ENCODE peak calls at places on chromosome 16, in nine cellular contexts. One of them, this sample, is unnamed.

GRCh38 chr16:19804538-19805323 is 79.9 kb downstream of the GPRC5B start:
- DNase-seq in hepatocyte: no peak
- DNase-seq in thoracic aorta: no peak
- DNase-seq in mucosa of descending colon: peak; percentile 36
- DNase-seq in fibroblast of lung: peak; percentile 3
- DNase-seq in ovary: no peak
- DNase-seq in neural progenitor cell: peak; percentile 25
- DNase-seq in colonic mucosa: peak; percentile 48
- DNase-seq in left ventricle myocardium inferior: peak; percentile 71
- DNase-seq in this sample: no peak

GRCh38 chr16:89712476-89712805 is 8.3 kb downstream of the VPS9D1 start:
- DNase-seq in ovary: no peak
- DNase-seq in neural progenitor cell: peak; percentile 34
- DNase-seq in hepatocyte: peak; percentile 17
- DNase-seq in thoracic aorta: no peak
- DNase-seq in colonic mucosa: no peak
- DNase-seq in fibroblast of lung: peak; percentile 17
- DNase-seq in mucosa of descending colon: no peak
- DNase-seq in left ventricle myocardium inferior: no peak
- DNase-seq in this sample: no peak

GRCh38 chr16:2250652-2251280 is 621 bp downstream of the ECI1 start:
- DNase-seq in neural progenitor cell: no peak
- DNase-seq in colonic mucosa: peak; percentile 58
- DNase-seq in left ventricle myocardium inferior: no peak
- DNase-seq in mucosa of descending colon: peak; percentile 76
- DNase-seq in thoracic aorta: no peak
- DNase-seq in ovary: no peak
- DNase-seq in hepatocyte: no peak
- DNase-seq in fibroblast of lung: peak; percentile 22
- DNase-seq in this sample: no peak

GRCh38 chr16:35510701-35511100 is 2051.3 kb downstream of the TP53TG3F start:
- DNase-seq in colonic mucosa: no peak
- DNase-seq in left ventricle myocardium inferior: no peak
- DNase-seq in fibroblast of lung: no peak
- DNase-seq in mucosa of descending colon: no peak
- DNase-seq in neural progenitor cell: no peak
- DNase-seq in ovary: no peak
- DNase-seq in hepatocyte: no peak
- DNase-seq in thoracic aorta: no peak
- DNase-seq in this sample: no peak

GRCh38 chr16:10305912-10306311 is 79.9 kb upstream of the ATF7IP2 start:
- DNase-seq in fibroblast of lung: no peak
- DNase-seq in left ventricle myocardium inferior: no peak
- DNase-seq in colonic mucosa: no peak
- DNase-seq in mucosa of descending colon: no peak
- DNase-seq in neural progenitor cell: no peak
- DNase-seq in hepatocyte: no peak
- DNase-seq in ovary: no peak
- DNase-seq in thoracic aorta: no peak
- DNase-seq in this sample: no peak

GRCh38 chr16:31476305-31477219 is 4.6 kb downstream of the TGFB1I1 start:
- DNase-seq in thoracic aorta: no peak
- DNase-seq in fibroblast of lung: no peak
- DNase-seq in mucosa of descending colon: peak; percentile 97
- DNase-seq in ovary: no peak
- DNase-seq in colonic mucosa: peak; percentile 97
- DNase-seq in hepatocyte: peak; percentile 86
- DNase-seq in neural progenitor cell: peak; percentile 52
- DNase-seq in left ventricle myocardium inferior: peak; percentile 72
- DNase-seq in this sample: no peak

GRCh38 chr16:51124896-51125295 is 26.2 kb downstream of the SALL1 start:
- DNase-seq in thoracic aorta: no peak
- DNase-seq in mucosa of descending colon: no peak
- DNase-seq in left ventricle myocardium inferior: no peak
- DNase-seq in hepatocyte: no peak
- DNase-seq in neural progenitor cell: no peak
- DNase-seq in fibroblast of lung: no peak
- DNase-seq in ovary: no peak
- DNase-seq in colonic mucosa: no peak
- DNase-seq in this sample: no peak

GRCh38 chr16:57937861-57938260 is 33.1 kb downstream of the CNGB1 start:
- DNase-seq in fibroblast of lung: peak; percentile 18
- DNase-seq in hepatocyte: no peak
- DNase-seq in mucosa of descending colon: no peak
- DNase-seq in left ventricle myocardium inferior: no peak
- DNase-seq in neural progenitor cell: no peak
- DNase-seq in ovary: no peak
- DNase-seq in colonic mucosa: no peak
- DNase-seq in thoracic aorta: no peak
- DNase-seq in this sample: no peak

DNA sequence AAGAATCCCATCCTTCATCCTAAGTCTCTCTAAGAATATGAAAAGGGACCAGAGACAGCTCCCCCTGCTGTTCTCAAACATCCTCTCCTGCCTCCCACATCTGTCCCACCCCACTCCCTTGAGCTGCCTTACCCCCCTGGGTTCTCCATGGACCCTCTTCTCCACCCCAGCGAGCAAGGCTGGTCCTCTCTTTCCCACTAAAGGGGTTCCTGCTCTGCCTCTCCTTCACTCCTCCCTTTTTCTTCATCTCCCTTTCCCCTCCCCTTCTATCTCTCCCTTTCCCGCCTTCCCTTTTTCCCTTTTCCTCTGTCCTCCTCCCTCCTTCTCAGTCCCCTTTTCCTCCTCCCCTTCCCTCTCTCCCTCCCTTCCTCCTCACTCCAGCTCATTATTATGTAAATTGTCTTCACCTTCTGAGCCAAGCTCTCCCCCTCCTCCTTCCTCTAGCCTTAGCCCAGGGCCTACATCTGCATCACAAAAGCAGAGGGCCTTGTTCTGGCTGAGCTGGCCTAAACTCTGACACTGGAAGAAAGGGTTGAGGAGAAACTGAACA is 90.0 kb downstream of the GNAO1 start:
- DNase-seq in thoracic aorta: no peak
- DNase-seq in ovary: no peak
- DNase-seq in mucosa of descending colon: no peak
- DNase-seq in colonic mucosa: no peak
- DNase-seq in hepatocyte: no peak
- DNase-seq in left ventricle myocardium inferior: no peak
- DNase-seq in fibroblast of lung: no peak
- DNase-seq in neural progenitor cell: peak; percentile 95
- DNase-seq in this sample: no peak
- TF ChIP-seq CTCF in thoracic aorta: no peak
- TF ChIP-seq CTCF in ovary: no peak
- TF ChIP-seq CTCF in mucosa of descending colon: no peak
- TF ChIP-seq CTCF in colonic mucosa: no peak
- TF ChIP-seq CTCF in hepatocyte: peak; percentile 29
- TF ChIP-seq CTCF in left ventricle myocardium inferior: peak; percentile 41
- TF ChIP-seq CTCF in fibroblast of lung: peak; percentile 21
- TF ChIP-seq CTCF in neural progenitor cell: peak; percentile 62
- TF ChIP-seq CTCF in this sample: peak; percentile 37

GRCh38 chr16:69918241-69918640 is 32.9 kb upstream of the CLEC18A start:
- DNase-seq in ovary: no peak
- DNase-seq in mucosa of descending colon: no peak
- DNase-seq in left ventricle myocardium inferior: no peak
- DNase-seq in neural progenitor cell: no peak
- DNase-seq in thoracic aorta: no peak
- DNase-seq in hepatocyte: no peak
- DNase-seq in colonic mucosa: no peak
- DNase-seq in fibroblast of lung: peak; percentile 13
- DNase-seq in this sample: no peak

GRCh38 chr16:69921125-69921524 is 30.0 kb upstream of the CLEC18A start:
- DNase-seq in left ventricle myocardium inferior: no peak
- DNase-seq in fibroblast of lung: peak; percentile 51
- DNase-seq in colonic mucosa: no peak
- DNase-seq in thoracic aorta: no peak
- DNase-seq in neural progenitor cell: no peak
- DNase-seq in mucosa of descending colon: no peak
- DNase-seq in ovary: no peak
- DNase-seq in hepatocyte: no peak
- DNase-seq in this sample: no peak

GRCh38 chr16:69916445-69916844 is 34.7 kb upstream of the CLEC18A start:
- DNase-seq in thoracic aorta: no peak
- DNase-seq in colonic mucosa: no peak
- DNase-seq in mucosa of descending colon: no peak
- DNase-seq in ovary: no peak
- DNase-seq in neural progenitor cell: no peak
- DNase-seq in left ventricle myocardium inferior: no peak
- DNase-seq in fibroblast of lung: no peak
- DNase-seq in hepatocyte: no peak
- DNase-seq in this sample: no peak

GRCh38 chr16:69917311-69917710 is 33.8 kb upstream of the CLEC18A start:
- DNase-seq in mucosa of descending colon: no peak
- DNase-seq in thoracic aorta: no peak
- DNase-seq in colonic mucosa: no peak
- DNase-seq in fibroblast of lung: no peak
- DNase-seq in left ventricle myocardium inferior: no peak
- DNase-seq in neural progenitor cell: no peak
- DNase-seq in ovary: no peak
- DNase-seq in hepatocyte: no peak
- DNase-seq in this sample: no peak

DNA sequence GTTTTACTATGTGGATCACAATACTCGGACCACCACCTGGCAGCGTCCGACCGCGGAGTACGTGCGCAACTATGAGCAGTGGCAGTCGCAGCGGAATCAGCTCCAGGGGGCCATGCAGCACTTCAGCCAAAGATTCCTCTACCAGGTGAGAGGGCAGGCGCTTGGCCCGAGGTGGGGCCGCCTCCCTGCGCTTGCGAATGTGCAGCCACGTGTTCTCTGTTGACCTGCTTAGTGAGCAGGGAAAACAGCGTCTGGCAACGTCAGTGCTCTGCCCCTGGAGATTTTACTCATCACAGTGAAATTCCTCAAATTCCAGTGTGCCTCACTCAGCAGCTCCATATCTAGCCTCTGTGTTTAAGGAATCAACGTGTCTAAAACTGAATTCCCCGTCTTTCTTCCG is 33.4 kb upstream of the CLEC18A start:
- DNase-seq in fibroblast of lung: peak; percentile 98
- DNase-seq in mucosa of descending colon: no peak
- DNase-seq in colonic mucosa: no peak
- DNase-seq in thoracic aorta: no peak
- DNase-seq in ovary: peak; percentile 78
- DNase-seq in left ventricle myocardium inferior: no peak
- DNase-seq in neural progenitor cell: peak; percentile 76
- DNase-seq in hepatocyte: peak; percentile 87
- DNase-seq in this sample: peak; percentile 90
- H3K4me3 ChIP-seq in fibroblast of lung: peak overlapping the region; percentile 29
- H3K4me3 ChIP-seq in mucosa of descending colon: no peak overlapping the region
- H3K4me3 ChIP-seq in colonic mucosa: no peak overlapping the region
- H3K4me3 ChIP-seq in thoracic aorta: peak overlapping the region; percentile 46
- H3K4me3 ChIP-seq in ovary: no peak overlapping the region
- H3K4me3 ChIP-seq in left ventricle myocardium inferior: no peak overlapping the region
- H3K4me3 ChIP-seq in neural progenitor cell: no peak overlapping the region
- H3K4me3 ChIP-seq in hepatocyte: no peak overlapping the region
- H3K4me3 ChIP-seq in this sample: peak overlapping the region; percentile 15

GRCh38 chr16:20857281-20857680 is 42.9 kb downstream of the DCUN1D3 start:
- DNase-seq in neural progenitor cell: no peak
- DNase-seq in colonic mucosa: no peak
- DNase-seq in hepatocyte: no peak
- DNase-seq in mucosa of descending colon: no peak
- DNase-seq in ovary: no peak
- DNase-seq in left ventricle myocardium inferior: peak; percentile 16
- DNase-seq in thoracic aorta: no peak
- DNase-seq in fibroblast of lung: no peak
- DNase-seq in this sample: no peak
- H3K36me3 ChIP-seq in neural progenitor cell: no peaks in the 10 kb centered on the region
- H3K36me3 ChIP-seq in colonic mucosa: no peaks in the 10 kb centered on the region
- H3K36me3 ChIP-seq in hepatocyte: no peaks in the 10 kb centered on the region
- H3K36me3 ChIP-seq in mucosa of descending colon: no peaks in the 10 kb centered on the region
- H3K36me3 ChIP-seq in ovary: no peaks in the 10 kb centered on the region
- H3K36me3 ChIP-seq in left ventricle myocardium inferior: peaks cover 7% of the 10 kb centered on the region
- H3K36me3 ChIP-seq in thoracic aorta: peaks cover 23% of the 10 kb centered on the region
- H3K36me3 ChIP-seq in fibroblast of lung: peaks cover 20% of the 10 kb centered on the region
- H3K36me3 ChIP-seq in this sample: peaks cover 1% of the 10 kb centered on the region

GRCh38 chr16:66923866-66924265 is 1.5 kb downstream of the RRAD start:
- DNase-seq in colonic mucosa: no peak
- DNase-seq in hepatocyte: no peak
- DNase-seq in fibroblast of lung: no peak
- DNase-seq in left ventricle myocardium inferior: no peak
- DNase-seq in ovary: no peak
- DNase-seq in thoracic aorta: no peak
- DNase-seq in neural progenitor cell: no peak
- DNase-seq in mucosa of descending colon: no peak
- DNase-seq in this sample: no peak

GRCh38 chr16:66926171-66926570 is 836 bp upstream of the RRAD start:
- DNase-seq in hepatocyte: no peak
- DNase-seq in thoracic aorta: no peak
- DNase-seq in mucosa of descending colon: no peak
- DNase-seq in colonic mucosa: no peak
- DNase-seq in neural progenitor cell: no peak
- DNase-seq in left ventricle myocardium inferior: peak; percentile 74
- DNase-seq in fibroblast of lung: no peak
- DNase-seq in ovary: no peak
- DNase-seq in this sample: no peak

GRCh38 chr16:66923247-66923851 is 2.0 kb downstream of the RRAD start:
- DNase-seq in ovary: peak; percentile 75
- DNase-seq in neural progenitor cell: no peak
- DNase-seq in hepatocyte: no peak
- DNase-seq in mucosa of descending colon: no peak
- DNase-seq in left ventricle myocardium inferior: peak; percentile 71
- DNase-seq in fibroblast of lung: peak; percentile 51
- DNase-seq in thoracic aorta: no peak
- DNase-seq in colonic mucosa: no peak
- DNase-seq in this sample: no peak

GRCh38 chr16:66925322-66925840 is at the start of gene RRAD:
- DNase-seq in hepatocyte: peak; percentile 48
- DNase-seq in left ventricle myocardium inferior: peak; percentile 68
- DNase-seq in colonic mucosa: no peak
- DNase-seq in ovary: peak; percentile 81
- DNase-seq in thoracic aorta: peak; percentile 69
- DNase-seq in neural progenitor cell: peak; percentile 54
- DNase-seq in mucosa of descending colon: peak; percentile 53
- DNase-seq in fibroblast of lung: peak; percentile 29
- DNase-seq in this sample: peak; percentile 61

DNA sequence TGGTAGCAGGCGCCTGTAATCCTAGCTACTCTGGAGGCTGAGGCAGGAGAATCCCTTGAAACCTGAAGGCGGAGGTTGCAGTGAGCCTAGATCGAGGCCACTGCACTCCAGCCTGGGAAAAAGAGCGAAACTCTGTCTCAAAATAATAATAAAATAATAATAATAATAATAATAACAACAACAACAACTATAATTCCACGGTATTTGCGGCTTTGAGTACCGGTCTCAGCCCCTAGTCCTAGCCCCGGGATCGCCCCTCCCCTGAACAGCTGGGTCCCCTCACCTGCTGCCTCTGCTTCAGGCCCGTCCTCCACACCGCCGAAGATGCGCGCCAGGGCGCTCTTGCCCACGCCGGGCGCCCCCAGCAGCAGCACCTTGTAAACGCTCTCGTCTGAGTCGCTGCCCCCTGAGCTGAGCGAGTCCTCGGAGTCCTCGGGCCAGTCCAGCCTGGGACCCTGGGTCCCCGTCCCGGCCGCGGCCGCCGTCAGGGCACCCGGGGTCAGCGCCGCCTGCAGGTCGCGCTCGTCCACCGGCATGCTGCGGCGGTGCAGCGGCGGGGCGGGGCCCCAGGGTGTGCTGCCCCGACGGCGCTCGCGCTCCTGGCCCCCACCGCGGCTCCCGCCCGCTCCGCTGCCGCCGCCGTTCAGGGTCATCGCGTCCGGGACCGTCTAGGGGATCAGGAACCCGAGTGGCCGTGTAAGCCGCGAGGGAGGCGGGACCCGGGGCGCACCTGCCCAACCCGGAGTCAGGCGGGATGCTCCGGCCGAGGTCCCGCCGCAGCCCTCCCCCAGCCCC is 611 bp downstream of the RRAD start:
- DNase-seq in colonic mucosa: peak; percentile 55
- DNase-seq in neural progenitor cell: peak; percentile 87
- DNase-seq in left ventricle myocardium inferior: peak; percentile 56
- DNase-seq in thoracic aorta: no peak
- DNase-seq in ovary: peak; percentile 51
- DNase-seq in mucosa of descending colon: peak; percentile 71
- DNase-seq in hepatocyte: peak; percentile 75
- DNase-seq in fibroblast of lung: no peak
- DNase-seq in this sample: no peak
- TF ChIP-seq CTCF in colonic mucosa: peak; percentile 15
- TF ChIP-seq CTCF in neural progenitor cell: peak; percentile 64
- TF ChIP-seq CTCF in left ventricle myocardium inferior: peak; percentile 54
- TF ChIP-seq CTCF in thoracic aorta: peak; percentile 43
- TF ChIP-seq CTCF in ovary: peak; percentile 35
- TF ChIP-seq CTCF in mucosa of descending colon: peak; percentile 39
- TF ChIP-seq CTCF in hepatocyte: peak; percentile 38
- TF ChIP-seq CTCF in fibroblast of lung: peak; percentile 33
- TF ChIP-seq CTCF in this sample: no peak